ENCODE peak calls at places on chromosomes 5 and 9, in four cellular contexts. I, N, U and Y are unnamed samples.
A peak's percentile ranks its signal among the peaks of the same experiment; 100 is the strongest.

GRCh38 chr5:179306191-179307005 is 38.9 kb downstream of the ADAMTS2 start:
- DNase-seq in I (peak; percentile 75), U (no peak), N (no peak), Y (no peak)

GRCh38 chr9:7210854-7211637 is 453.3 kb downstream of the KDM4C start:
- DNase-seq in U (no peak), N (no peak), I (no peak), Y (no peak)

GRCh38 chr5:135386886-135387628 is 12.0 kb downstream of the MACROH2A1 start:
- DNase-seq in I (peak; percentile 94), U (peak; percentile 84), N (no peak), Y (no peak)

GRCh38 chr5:60700347-60700815 is 415 bp upstream of the DEPDC1B start:
- DNase-seq in I (no peak), U (no peak), N (no peak), Y (no peak)

GRCh38 chr9:91978739-91979414 is 28.8 kb upstream of the ROR2 start:
- DNase-seq in U (peak; percentile 79), N (peak; percentile 30), I (peak; percentile 93), Y (peak; percentile 84)

GRCh38 chr9:129874261-129875101 is 39.2 kb downstream of the USP20 start:
- DNase-seq in U (no peak), I (no peak), N (no peak), Y (no peak)

GRCh38 chr9:23537192-23538059 is 288.6 kb downstream of the ELAVL2 start:
- DNase-seq in U (no peak), I (no peak), N (peak; percentile 38), Y (no peak)

GRCh38 chr9:72315510-72316287 is 49.3 kb downstream of the ZFAND5 start:
- DNase-seq in I (peak; percentile 16), N (peak; percentile 41), U (peak; percentile 76), Y (peak; percentile 49)

GRCh38 chr5:30392897-30393296 is 800.6 kb upstream of the CDH6 start:
- DNase-seq in I (no peak), N (no peak), U (no peak), Y (no peak)

GRCh38 chr5:131999471-131999931 is 12.0 kb downstream of the ACSL6 start:
- DNase-seq in U (no peak), I (no peak), N (no peak), Y (no peak)

GRCh38 chr5:131997727-131998117 is 13.7 kb downstream of the ACSL6 start:
- DNase-seq in N (no peak), U (no peak), I (no peak), Y (no peak)

GRCh38 chr5:131998431-131999040 is 12.9 kb downstream of the ACSL6 start:
- DNase-seq in U (no peak), N (no peak), I (no peak), Y (no peak)

GRCh38 chr5:131999991-132000490 is 11.4 kb downstream of the ACSL6 start:
- DNase-seq in N (no peak), U (no peak), I (no peak), Y (no peak)

GRCh38 chr5:131999041-131999440 is 12.4 kb downstream of the ACSL6 start:
- DNase-seq in N (no peak), U (no peak), I (no peak), Y (no peak)
- H3K4me2 ChIP-seq in N (no peak overlapping the region), U (no peak overlapping the region), I (no peak overlapping the region), Y (no peak overlapping the region)

GRCh38 chr9:122936464-122936863 is 4.4 kb upstream of the RABGAP1 start:
- DNase-seq in N (no peak), I (no peak), U (no peak), Y (no peak)

GRCh38 chr9:122929803-122930354 is 1.4 kb downstream of the ZBTB26 start:
- DNase-seq in N (no peak), I (no peak), U (no peak), Y (no peak)

GRCh38 chr9:122930541-122930932 is 775 bp downstream of the ZBTB26 start:
- DNase-seq in U (no peak), I (no peak), N (no peak), Y (no peak)

GRCh38 chr9:122930933-122931850 is at the start of gene ZBTB26:
- DNase-seq in N (peak; percentile 90), U (peak; percentile 97), I (peak; percentile 89), Y (peak; percentile 98)

GRCh38 chr9:122931851-122932199 is 513 bp upstream of the ZBTB26 start:
- DNase-seq in I (peak; percentile 43), U (peak; percentile 69), N (no peak), Y (no peak)
- H3K4ac ChIP-seq in I (peak overlapping the region; percentile 75), U (peak overlapping the region; percentile 82), N (no peak overlapping the region), Y (no peak overlapping the region)

GRCh38 chr9:9904021-9904420 is 708.8 kb downstream of the PTPRD start:
- DNase-seq in N (no peak), I (no peak), U (no peak), Y (no peak)
- H3K4me2 ChIP-seq in N (no peak overlapping the region), I (no peak overlapping the region), U (no peak overlapping the region), Y (no peak overlapping the region)

GRCh38 chr5:36894950-36895349 is 18.4 kb downstream of the NIPBL start:
- DNase-seq in U (no peak), I (no peak), N (no peak), Y (no peak)
- H3K4ac ChIP-seq in U (no peak overlapping the region), I (no peak overlapping the region), N (no peak overlapping the region), Y (no peak overlapping the region)

GRCh38 chr9:79686381-79687130 is 114.8 kb downstream of the TLE4 start:
- DNase-seq in N (no peak), U (peak; percentile 42), I (peak; percentile 88), Y (peak; percentile 73)
- H3K4me2 ChIP-seq in N (no peak overlapping the region), U (no peak overlapping the region), I (peak overlapping the region; percentile 59), Y (no peak overlapping the region)

GRCh38 chr9:95573463-95573862 is 56.7 kb upstream of the PTCH1 start:
- DNase-seq in N (no peak), U (no peak), I (no peak), Y (no peak)

GRCh38 chr9:95570150-95570549 is 53.4 kb upstream of the PTCH1 start:
- DNase-seq in I (peak; percentile 23), N (no peak), U (peak; percentile 55), Y (peak; percentile 85)

GRCh38 chr9:95574176-95574575 is 57.4 kb upstream of the PTCH1 start:
- DNase-seq in N (no peak), I (no peak), U (no peak), Y (no peak)

GRCh38 chr9:95572370-95573151 is 55.8 kb upstream of the PTCH1 start:
- DNase-seq in N (no peak), I (no peak), U (no peak), Y (no peak)

DNA sequence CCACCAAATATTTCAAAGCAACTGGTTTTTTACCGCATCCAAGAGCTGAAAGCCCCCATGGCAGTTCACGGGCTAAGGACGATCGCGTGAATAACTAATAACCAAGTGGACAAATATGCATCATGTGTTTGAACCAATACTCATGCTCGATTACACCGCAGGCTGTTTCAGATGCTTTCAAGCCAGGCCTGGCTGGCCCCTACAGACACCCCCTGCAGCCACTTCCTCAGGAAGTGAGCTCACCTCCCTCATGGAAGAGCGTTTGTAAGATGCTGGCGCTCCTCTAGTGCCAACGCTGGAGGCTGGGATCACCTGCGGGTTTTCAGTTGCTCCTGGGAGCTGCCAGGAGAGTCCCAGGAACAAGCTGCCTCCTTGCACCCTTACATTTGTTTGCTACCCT is 53.9 kb upstream of the PTCH1 start:
- DNase-seq in I (no peak), U (peak; percentile 15), N (no peak), Y (peak; percentile 89)
- H3K4ac ChIP-seq in I (no peak overlapping the region), U (no peak overlapping the region), N (no peak overlapping the region), Y (no peak overlapping the region)

DNA sequence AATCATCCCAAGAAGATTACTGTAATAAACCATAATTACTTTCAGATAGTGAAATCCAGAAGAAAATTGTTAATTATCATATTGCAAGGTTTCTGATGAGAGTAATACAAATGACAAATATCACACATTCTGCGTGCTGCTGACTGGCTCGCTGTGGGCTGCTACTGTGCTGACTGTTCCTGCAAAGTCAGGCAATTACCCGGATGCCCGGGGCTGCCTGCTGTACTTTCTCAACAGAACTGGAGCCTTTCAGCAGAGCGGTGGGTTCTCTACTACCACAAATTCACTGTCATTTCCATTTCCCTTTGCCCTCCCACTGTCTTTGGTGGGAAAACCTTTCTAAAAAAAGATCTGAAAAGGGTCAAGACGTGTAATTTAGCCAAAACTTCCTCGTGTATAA is 68.4 kb downstream of the SMARCA2 start:
- DNase-seq in N (no peak), I (no peak), U (no peak), Y (no peak)
- H3K4me2 ChIP-seq in N (no peak overlapping the region), I (no peak overlapping the region), U (no peak overlapping the region), Y (no peak overlapping the region)